ENCODE peak calls at places on chromosomes 3 and 15, in four cellular contexts. A is Right ventricle myocardium superior; K is AG09309; P is activated CD8-positive, alpha-beta memory T cell treated with anti-CD3 and anti-CD28 coated beads, Interleukin-2, amount 50 U/mL, for 4 hours. G is an unnamed sample.

GRCh38 chr3:161560006-161560637 is 63.5 kb downstream of the OTOL1 start:
- DNase-seq in A (peak), P (no peak), K (no peak), G (no peak)

GRCh38 chr3:140719841-140720240 is 42.0 kb downstream of the TRIM42 start:
- DNase-seq in A (no peak), P (no peak), K (no peak), G (no peak)

GRCh38 chr3:67064105-67064504 is 66.0 kb downstream of the KBTBD8 start:
- DNase-seq in K (no peak), A (no peak), P (no peak), G (no peak)

GRCh38 chr3:153145454-153145853 is 16.6 kb upstream of the RAP2B start:
- DNase-seq in A (no peak), P (no peak), K (no peak), G (no peak)

GRCh38 chr3:36907911-36908646 is 36.8 kb downstream of the TRANK1 start:
- DNase-seq in A (peak), P (peak), K (no peak), G (peak)

GRCh38 chr3:177524742-177525141 is 327.5 kb upstream of the TBL1XR1 start:
- DNase-seq in P (no peak), K (no peak), A (no peak), G (no peak)

GRCh38 chr15:40974921-40975320 is 21.6 kb downstream of the CHAC1 start:
- DNase-seq in P (no peak), K (no peak), A (no peak), G (no peak)

GRCh38 chr3:14177580-14178246 is 688 bp downstream of the XPC start:
- DNase-seq in K (no peak), P (no peak), A (no peak), G (no peak)

GRCh38 chr3:109806929-109807328 is 469.6 kb upstream of the DPPA4 start:
- DNase-seq in A (no peak), K (no peak), P (peak), G (no peak)

GRCh38 chr3:1609416-1609815 is 489.2 kb upstream of the CNTN4 start:
- DNase-seq in P (no peak), K (no peak), A (no peak), G (no peak)

GRCh38 chr3:13891492-13892073 is 11.7 kb upstream of the WNT7A start:
- DNase-seq in A (no peak), P (no peak), K (no peak), G (no peak)

GRCh38 chr3:189652042-189652441 is 20.9 kb downstream of the TP63 start:
- DNase-seq in K (no peak), P (no peak), A (no peak), G (no peak)

GRCh38 chr15:46735115-46735514 is 982.2 kb upstream of the SEMA6D start:
- DNase-seq in P (no peak), A (no peak), K (no peak), G (no peak)

GRCh38 chr3:148319161-148319915 is 378.4 kb upstream of the AGTR1 start:
- DNase-seq in K (peak), P (no peak), A (no peak), G (peak)

GRCh38 chr3:176926034-176926433 is 271.2 kb downstream of the TBL1XR1 start:
- DNase-seq in K (no peak), P (no peak), A (no peak), G (no peak)

GRCh38 chr15:90588427-90588826 is 58.7 kb downstream of the CRTC3 start:
- DNase-seq in P (no peak), K (no peak), A (no peak), G (no peak)

GRCh38 chr3:187979543-187979942 is 174.4 kb upstream of the LPP start:
- DNase-seq in K (no peak), A (no peak), P (no peak), G (no peak)

GRCh38 chr3:45841380-45841700 is 579 bp downstream of the LZTFL1 start:
- DNase-seq in K (no peak), A (peak), P (no peak), G (no peak)

GRCh38 chr3:191425322-191425734 is 35.6 kb upstream of the PYDC2 start:
- DNase-seq in A (no peak), P (no peak), K (no peak), G (no peak)